ENCODE peak calls at places on chromosome 1, in four cellular contexts. D is mammary epithelial cell, M is transverse colon, U is tibial artery. X is an unnamed sample.

GRCh38 chr1:31036749-31037500 is 28.6 kb downstream of the PUM1 start:
- DNase-seq in D (peak; percentile 44), M (no peak), U (no peak), X (no peak)

GRCh38 chr1:114088392-114089299 is 65.0 kb downstream of the SYT6 start:
- DNase-seq in D (peak; percentile 19), M (no peak), U (no peak), X (no peak)

GRCh38 chr1:247857069-247857985 is at the start of gene TRIM58:
- DNase-seq in D (peak; percentile 39), M (peak; percentile 87), U (no peak), X (peak; percentile 75)

GRCh38 chr1:67528141-67528540 is 97.9 kb upstream of the SERBP1 start:
- DNase-seq in D (no peak), M (no peak), U (no peak), X (no peak)

GRCh38 chr1:1787206-1787605 is 8.9 kb upstream of the NADK start:
- DNase-seq in D (no peak), M (no peak), U (no peak), X (no peak)

GRCh38 chr1:21334214-21335087 is 44.2 kb upstream of the ECE1 start:
- DNase-seq in D (peak; percentile 90), M (peak; percentile 83), U (peak; percentile 82), X (peak; percentile 86)

GRCh38 chr1:15187175-15187810 is 33.7 kb downstream of the TMEM51 start:
- DNase-seq in D (no peak), M (peak; percentile 40), U (no peak), X (no peak)

GRCh38 chr1:171743014-171743870 is 1.4 kb upstream of the VAMP4 start:
- DNase-seq in D (peak; percentile 81), M (peak; percentile 37), U (peak; percentile 31), X (no peak)

GRCh38 chr1:52552505-52553371 is at the start of gene TUT4:
- DNase-seq in D (peak; percentile 74), M (peak; percentile 72), U (peak; percentile 72), X (peak; percentile 83)

GRCh38 chr1:219041819-219042218 is 131.9 kb upstream of the LYPLAL1 start:
- DNase-seq in D (peak; percentile 9), M (no peak), U (no peak), X (no peak)

GRCh38 chr1:30816211-30817082 is 58.9 kb upstream of the LAPTM5 start:
- DNase-seq in D (peak; percentile 87), M (peak; percentile 41), U (no peak), X (no peak)

GRCh38 chr1:38708701-38709258 is 150.8 kb downstream of the RRAGC start:
- DNase-seq in D (no peak), M (no peak), U (no peak), X (no peak)

GRCh38 chr1:50109647-50110075 is 941 bp downstream of the ELAVL4 start:
- DNase-seq in D (peak; percentile 0), M (no peak), U (no peak), X (no peak)

GRCh38 chr1:8335246-8335645 is 17.3 kb downstream of the SLC45A1 start:
- DNase-seq in D (no peak), M (no peak), U (no peak), X (no peak)

GRCh38 chr1:173267453-173267945 is 60.4 kb upstream of the TNFSF4 start:
- DNase-seq in D (peak; percentile 87), M (no peak), U (no peak), X (no peak)

GRCh38 chr1:52523376-52523775 is 29.5 kb downstream of the TUT4 start:
- DNase-seq in D (no peak), M (no peak), U (no peak), X (no peak)

GRCh38 chr1:115723756-115724155 is 44.8 kb downstream of the CASQ2 start:
- DNase-seq in D (no peak), M (no peak), U (no peak), X (no peak)

GRCh38 chr1:234173968-234174367 is 199.3 kb upstream of the COA6 start:
- DNase-seq in D (no peak), M (no peak), U (no peak), X (peak; percentile 26)

GRCh38 chr1:204363335-204364114 is 3.8 kb upstream of the PLEKHA6 start:
- DNase-seq in D (peak; percentile 59), M (peak; percentile 75), U (peak; percentile 56), X (no peak)

GRCh38 chr1:6053206-6053546 is 7.5 kb downstream of the KCNAB2 start:
- DNase-seq in D (no peak), M (no peak), U (no peak), X (no peak)
- TF ChIP-seq CTCF in D (no peak), M (no peak), U (no peak), X (no peak)

GRCh38 chr1:157162345-157162744 is 24.1 kb upstream of the ETV3 start:
- DNase-seq in D (no peak), M (no peak), U (no peak), X (peak; percentile 33)
- H3K27ac ChIP-seq in D (no peak overlapping the region), M (no peak overlapping the region), U (no peak overlapping the region), X (no peak overlapping the region)

GRCh38 chr1:211918665-211919414 is 88.3 kb upstream of the LPGAT1 start:
- DNase-seq in D (no peak), M (no peak), U (no peak), X (no peak)
- TF ChIP-seq CTCF in D (no peak), M (no peak), U (no peak), X (no peak)

DNA sequence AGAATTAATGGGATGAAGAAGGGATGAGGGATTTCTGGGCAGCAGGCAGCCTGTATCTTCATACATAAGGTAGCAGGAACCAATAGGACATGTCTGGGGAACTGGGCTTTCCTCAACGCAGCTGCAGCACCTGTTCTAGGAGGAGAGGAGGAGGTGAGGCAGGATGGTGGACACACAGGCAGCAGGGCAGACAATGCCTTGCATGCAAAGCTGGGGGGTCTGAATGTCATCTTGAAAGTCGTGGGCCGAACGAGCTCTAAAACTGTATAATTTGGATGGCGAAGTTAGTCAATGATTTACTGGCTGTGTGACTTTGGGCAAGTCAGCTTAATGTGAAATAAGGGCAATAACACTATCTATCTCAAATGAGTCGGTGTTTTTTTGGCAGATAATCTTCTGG is 124.4 kb downstream of the BEND5 start:
- DNase-seq in D (no peak), M (no peak), U (no peak), X (no peak)
- H3K27ac ChIP-seq in D (no peak overlapping the region), M (no peak overlapping the region), U (no peak overlapping the region), X (no peak overlapping the region)

DNA sequence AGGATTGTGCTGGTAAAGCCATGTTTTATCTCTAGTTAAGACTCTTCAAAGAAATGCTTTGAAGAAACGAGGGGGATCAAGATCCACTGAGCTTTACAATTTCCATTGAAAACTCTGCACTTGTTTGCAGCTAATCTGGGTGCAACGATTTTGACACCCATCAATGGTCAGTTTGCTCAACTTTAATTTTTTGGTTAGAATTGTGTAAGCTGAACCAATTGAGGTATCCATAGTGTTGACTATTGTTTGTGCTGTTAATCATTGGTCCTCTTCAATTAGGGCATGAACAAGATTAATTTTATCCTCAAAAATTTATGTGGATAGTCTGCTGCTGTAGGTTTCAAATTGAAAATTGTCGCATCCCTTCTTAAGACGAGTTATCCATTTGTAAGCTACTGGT is 17.7 kb upstream of the PLXNA2 start:
- DNase-seq in D (no peak), M (no peak), U (no peak), X (no peak)
- TF ChIP-seq CTCF in D (no peak), M (no peak), U (no peak), X (no peak)

GRCh38 chr1:119330940-119331263 is 37.7 kb upstream of the HAO2 start:
- DNase-seq in D (no peak), M (no peak), U (no peak), X (no peak)

GRCh38 chr1:119327436-119328155 is 41.0 kb upstream of the HAO2 start:
- DNase-seq in D (no peak), M (peak; percentile 62), U (peak; percentile 46), X (no peak)

GRCh38 chr1:119331915-119332314 is 36.7 kb upstream of the HAO2 start:
- DNase-seq in D (no peak), M (no peak), U (no peak), X (no peak)

GRCh38 chr1:119330062-119330939 is 38.3 kb upstream of the HAO2 start:
- DNase-seq in D (no peak), M (no peak), U (no peak), X (no peak)

GRCh38 chr1:119329521-119329920 is 39.1 kb upstream of the HAO2 start:
- DNase-seq in D (no peak), M (no peak), U (no peak), X (no peak)
- H3K27ac ChIP-seq in D (no peak overlapping the region), M (peak overlapping the region; percentile 32), U (no peak overlapping the region), X (no peak overlapping the region)